ENCODE peak calls at places on chromosomes 7 and 10, in five cellular contexts. One of them, this sample, is unnamed.
A peak's percentile ranks its signal among the peaks of the same experiment; 100 is the strongest.

GRCh38 chr10:22899307-22899706 is 28.5 kb upstream of the ARMC3 start:
- DNase-seq in GM23338: no peak
- DNase-seq in HTR-8/SVneo: no peak
- DNase-seq in choroid plexus epithelial cell: peak; percentile 6
- DNase-seq in kidney: no peak
- DNase-seq in this sample: no peak

GRCh38 chr7:29265208-29265923 is 70.8 kb downstream of the CHN2 start:
- DNase-seq in GM23338: no peak
- DNase-seq in HTR-8/SVneo: no peak
- DNase-seq in choroid plexus epithelial cell: peak; percentile 59
- DNase-seq in kidney: no peak
- DNase-seq in this sample: no peak

GRCh38 chr10:351770-352318 is 216.6 kb downstream of the ZMYND11 start:
- DNase-seq in GM23338: no peak
- DNase-seq in HTR-8/SVneo: no peak
- DNase-seq in choroid plexus epithelial cell: no peak
- DNase-seq in kidney: no peak
- DNase-seq in this sample: no peak

GRCh38 chr10:112370424-112370819 is 3.5 kb upstream of the ACSL5 start:
- DNase-seq in GM23338: no peak
- DNase-seq in HTR-8/SVneo: no peak
- DNase-seq in choroid plexus epithelial cell: no peak
- DNase-seq in kidney: no peak
- DNase-seq in this sample: no peak

GRCh38 chr10:133038276-133038823 is 49.4 kb upstream of the ADGRA1 start:
- DNase-seq in GM23338: no peak
- DNase-seq in HTR-8/SVneo: no peak
- DNase-seq in choroid plexus epithelial cell: no peak
- DNase-seq in kidney: peak; percentile 65
- DNase-seq in this sample: no peak

GRCh38 chr10:79948976-79949722 is at the start of gene SFTPD:
- DNase-seq in GM23338: peak; percentile 46
- DNase-seq in HTR-8/SVneo: no peak
- DNase-seq in choroid plexus epithelial cell: peak; percentile 15
- DNase-seq in kidney: no peak
- DNase-seq in this sample: no peak

GRCh38 chr10:107718868-107719267 is 554.4 kb upstream of the SORCS1 start:
- DNase-seq in GM23338: no peak
- DNase-seq in HTR-8/SVneo: no peak
- DNase-seq in choroid plexus epithelial cell: no peak
- DNase-seq in kidney: no peak
- DNase-seq in this sample: no peak

GRCh38 chr7:131148258-131148657 is 179.4 kb upstream of the MKLN1 start:
- DNase-seq in GM23338: no peak
- DNase-seq in HTR-8/SVneo: no peak
- DNase-seq in choroid plexus epithelial cell: no peak
- DNase-seq in kidney: no peak
- DNase-seq in this sample: no peak

GRCh38 chr10:119022846-119023552 is 6.5 kb upstream of the NANOS1 start:
- DNase-seq in GM23338: peak; percentile 60
- DNase-seq in HTR-8/SVneo: no peak
- DNase-seq in choroid plexus epithelial cell: peak; percentile 36
- DNase-seq in kidney: no peak
- DNase-seq in this sample: no peak

GRCh38 chr10:116289652-116290051 is 16.6 kb upstream of the GFRA1 start:
- DNase-seq in GM23338: no peak
- DNase-seq in HTR-8/SVneo: no peak
- DNase-seq in choroid plexus epithelial cell: no peak
- DNase-seq in kidney: no peak
- DNase-seq in this sample: no peak

GRCh38 chr10:89518876-89519842 is 16.2 kb downstream of the SLC16A12 start:
- DNase-seq in GM23338: no peak
- DNase-seq in HTR-8/SVneo: no peak
- DNase-seq in choroid plexus epithelial cell: peak; percentile 97
- DNase-seq in kidney: no peak
- DNase-seq in this sample: no peak

GRCh38 chr10:86979977-86980448 is 11.7 kb downstream of the ADIRF start:
- DNase-seq in GM23338: no peak
- DNase-seq in HTR-8/SVneo: no peak
- DNase-seq in choroid plexus epithelial cell: no peak
- DNase-seq in kidney: peak; percentile 81
- DNase-seq in this sample: no peak

GRCh38 chr7:20529260-20529659 is 86.2 kb upstream of the ABCB5 start:
- DNase-seq in GM23338: no peak
- DNase-seq in HTR-8/SVneo: no peak
- DNase-seq in choroid plexus epithelial cell: no peak
- DNase-seq in kidney: no peak
- DNase-seq in this sample: no peak

GRCh38 chr7:2715341-2716231 is 27.6 kb downstream of the AMZ1 start:
- DNase-seq in GM23338: no peak
- DNase-seq in HTR-8/SVneo: no peak
- DNase-seq in choroid plexus epithelial cell: peak; percentile 47
- DNase-seq in kidney: no peak
- DNase-seq in this sample: no peak

GRCh38 chr10:114306116-114306973 is 67.3 kb downstream of the VWA2 start:
- DNase-seq in GM23338: no peak
- DNase-seq in HTR-8/SVneo: peak; percentile 57
- DNase-seq in choroid plexus epithelial cell: peak; percentile 93
- DNase-seq in kidney: no peak
- DNase-seq in this sample: no peak